ENCODE peak calls at places on chromosomes 1 and 21, in five cellular contexts. P is right lobe of liver, Z is mesothelial cell of epicardium, L is WTC11, F is B cell. Q is an unnamed sample.

GRCh38 chr1:158283965-158284364 is 5.8 kb upstream of the CD1C start:
- DNase-seq in P (no peak), Z (no peak), L (no peak), F (no peak), Q (peak)

GRCh38 chr1:77757616-77758015 is 2.0 kb downstream of the USP33 start:
- DNase-seq in P (no peak), Z (no peak), L (no peak), F (no peak), Q (no peak)

GRCh38 chr21:35231115-35231514 is 182.0 kb upstream of the RUNX1 start:
- DNase-seq in P (no peak), Z (no peak), L (no peak), F (no peak), Q (no peak)

GRCh38 chr1:229253170-229253974 is 17.5 kb upstream of the RAB4A start:
- DNase-seq in P (no peak), Z (no peak), L (no peak), F (no peak), Q (no peak)

GRCh38 chr1:13583964-13584791 is 546 bp downstream of the PDPN start:
- DNase-seq in P (no peak), Z (peak), L (peak), F (no peak), Q (no peak)

GRCh38 chr1:200979574-200980451 is 43.7 kb downstream of the KIF21B start:
- DNase-seq in P (no peak), Z (no peak), L (peak), F (peak), Q (no peak)

GRCh38 chr1:30816211-30817082 is 58.9 kb upstream of the LAPTM5 start:
- DNase-seq in P (no peak), Z (no peak), L (peak), F (no peak), Q (no peak)

GRCh38 chr1:13699936-13700520 is at the start of gene PRDM2:
- DNase-seq in P (peak), Z (peak), L (peak), F (peak), Q (peak)

GRCh38 chr1:53581476-53581875 is 122.3 kb downstream of the DMRTB1 start:
- DNase-seq in P (no peak), Z (no peak), L (no peak), F (no peak), Q (peak)

GRCh38 chr1:17914987-17915386 is 159.9 kb downstream of the ACTL8 start:
- DNase-seq in P (no peak), Z (no peak), L (no peak), F (no peak), Q (no peak)

GRCh38 chr1:16451868-16452528 is 11.5 kb downstream of the NECAP2 start:
- DNase-seq in P (no peak), Z (no peak), L (no peak), F (no peak), Q (no peak)

GRCh38 chr1:161215079-161215478 is at the start of gene FCER1G:
- DNase-seq in P (no peak), Z (no peak), L (no peak), F (no peak), Q (peak)

GRCh38 chr1:162912061-162912667 is 51.2 kb upstream of the CCDC190 start:
- DNase-seq in P (no peak), Z (no peak), L (no peak), F (no peak), Q (no peak)

GRCh38 chr1:201468844-201469644 is at the start of gene PHLDA3:
- DNase-seq in P (no peak), Z (peak), L (peak), F (peak), Q (no peak)

GRCh38 chr1:57133686-57134085 is 167.9 kb upstream of the C8B start:
- DNase-seq in P (no peak), Z (no peak), L (no peak), F (no peak), Q (no peak)

GRCh38 chr21:46065215-46065992 is 32.5 kb upstream of the COL6A2 start:
- DNase-seq in P (peak), Z (peak), L (no peak), F (no peak), Q (no peak)

GRCh38 chr1:5497471-5497870 is 494.8 kb downstream of the NPHP4 start:
- DNase-seq in P (no peak), Z (peak), L (no peak), F (no peak), Q (no peak)

GRCh38 chr1:73623946-73624345 is 574.0 kb downstream of the LRRIQ3 start:
- DNase-seq in P (no peak), Z (no peak), L (no peak), F (no peak), Q (no peak)

GRCh38 chr1:37549341-37549740 is 4.8 kb downstream of the SNIP1 start:
- DNase-seq in P (no peak), Z (no peak), L (no peak), F (no peak), Q (no peak)

GRCh38 chr1:65141394-65141793 is 6.6 kb upstream of the AK4 start:
- DNase-seq in P (no peak), Z (no peak), L (no peak), F (no peak), Q (no peak)

GRCh38 chr1:35707253-35708178 is 11.2 kb downstream of the C1orf216 start:
- DNase-seq in P (no peak), Z (peak), L (peak), F (peak), Q (no peak)

GRCh38 chr1:173798078-173798477 is 26.4 kb upstream of the DARS2 start:
- DNase-seq in P (no peak), Z (no peak), L (no peak), F (no peak), Q (no peak)

GRCh38 chr1:33329600-33330305 is 8.9 kb upstream of the A3GALT2 start:
- DNase-seq in P (no peak), Z (no peak), L (no peak), F (no peak), Q (no peak)

GRCh38 chr1:33330376-33330890 is 9.5 kb upstream of the A3GALT2 start:
- DNase-seq in P (no peak), Z (no peak), L (no peak), F (no peak), Q (no peak)

GRCh38 chr1:33327587-33328325 is 6.9 kb upstream of the A3GALT2 start:
- DNase-seq in P (peak), Z (no peak), L (no peak), F (no peak), Q (no peak)

GRCh38 chr1:33326690-33327300 is 5.9 kb upstream of the A3GALT2 start:
- DNase-seq in P (no peak), Z (no peak), L (no peak), F (no peak), Q (no peak)

GRCh38 chr1:33328817-33329216 is 7.9 kb upstream of the A3GALT2 start:
- DNase-seq in P (no peak), Z (no peak), L (no peak), F (no peak), Q (no peak)
- TF ChIP-seq CTCF in P (no peak), Z (no peak), L (no peak), F (no peak), Q (no peak)

GRCh38 chr1:232981161-232981560 is 30.8 kb downstream of the NTPCR start:
- DNase-seq in P (no peak), Z (no peak), L (no peak), F (no peak), Q (no peak)
- TF ChIP-seq CTCF in P (no peak), Z (no peak), L (no peak), F (no peak), Q (no peak)

GRCh38 chr1:28581531-28582247 is 10.4 kb upstream of the RAB42 start:
- DNase-seq in P (peak), Z (peak), L (peak), F (peak), Q (peak)
- TF ChIP-seq CTCF in P (no peak), Z (no peak), L (no peak), F (peak), Q (no peak)

GRCh38 chr21:25700741-25701140 is 34.0 kb downstream of the ATP5PF start:
- DNase-seq in P (no peak), Z (no peak), L (no peak), F (no peak), Q (no peak)
- TF ChIP-seq CTCF in P (no peak), Z (no peak), L (no peak), F (no peak), Q (no peak)

DNA sequence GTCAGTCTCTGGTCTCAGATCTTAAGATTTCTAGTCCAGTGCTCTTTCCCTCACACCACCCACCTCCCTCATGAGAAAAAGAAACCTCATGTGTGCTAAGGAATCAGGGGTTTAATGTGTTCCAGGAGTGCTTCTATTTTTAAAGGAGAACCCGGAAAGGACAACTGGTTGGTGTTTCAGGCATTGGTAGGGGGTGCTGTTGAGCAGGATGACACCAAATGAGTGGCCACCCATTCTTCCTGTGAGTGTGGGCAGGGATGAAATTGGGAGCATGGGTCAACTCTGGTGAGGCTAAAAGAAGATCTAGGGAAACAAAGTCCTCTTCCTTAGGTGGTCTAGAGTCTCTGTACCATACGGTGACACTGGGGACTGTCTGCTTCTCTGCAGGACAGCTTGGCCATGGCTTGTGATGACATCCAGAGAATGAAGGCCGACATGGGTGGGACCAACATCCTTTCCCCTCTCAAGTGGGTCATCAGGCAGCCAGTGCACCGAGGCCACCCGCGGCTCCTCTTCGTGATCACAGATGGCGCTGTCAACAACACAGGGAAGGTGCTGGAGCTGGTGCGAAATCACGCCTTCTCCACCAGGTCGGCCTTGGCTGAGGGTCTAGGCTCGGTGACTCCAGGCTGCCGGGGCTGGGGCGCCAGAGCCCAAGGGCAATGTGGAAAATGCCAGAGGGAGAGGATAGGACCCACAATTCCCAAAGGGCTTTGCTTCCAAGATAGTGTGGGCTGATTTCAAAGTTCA is 39.3 kb downstream of the VWA5B1 start:
- DNase-seq in P (no peak), Z (no peak), L (peak), F (no peak), Q (no peak)
- TF ChIP-seq CTCF in P (no peak), Z (no peak), L (no peak), F (no peak), Q (no peak)

GRCh38 chr1:219993554-219994433 is 52.5 kb downstream of the EPRS1 start:
- DNase-seq in P (no peak), Z (no peak), L (no peak), F (no peak), Q (no peak)

GRCh38 chr1:219988387-219988786 is 57.9 kb downstream of the EPRS1 start:
- DNase-seq in P (no peak), Z (no peak), L (no peak), F (peak), Q (no peak)

GRCh38 chr1:219988818-219989217 is 57.5 kb downstream of the EPRS1 start:
- DNase-seq in P (no peak), Z (no peak), L (no peak), F (no peak), Q (no peak)

GRCh38 chr1:219991511-219991810 is 54.8 kb downstream of the EPRS1 start:
- DNase-seq in P (no peak), Z (no peak), L (no peak), F (no peak), Q (no peak)

DNA sequence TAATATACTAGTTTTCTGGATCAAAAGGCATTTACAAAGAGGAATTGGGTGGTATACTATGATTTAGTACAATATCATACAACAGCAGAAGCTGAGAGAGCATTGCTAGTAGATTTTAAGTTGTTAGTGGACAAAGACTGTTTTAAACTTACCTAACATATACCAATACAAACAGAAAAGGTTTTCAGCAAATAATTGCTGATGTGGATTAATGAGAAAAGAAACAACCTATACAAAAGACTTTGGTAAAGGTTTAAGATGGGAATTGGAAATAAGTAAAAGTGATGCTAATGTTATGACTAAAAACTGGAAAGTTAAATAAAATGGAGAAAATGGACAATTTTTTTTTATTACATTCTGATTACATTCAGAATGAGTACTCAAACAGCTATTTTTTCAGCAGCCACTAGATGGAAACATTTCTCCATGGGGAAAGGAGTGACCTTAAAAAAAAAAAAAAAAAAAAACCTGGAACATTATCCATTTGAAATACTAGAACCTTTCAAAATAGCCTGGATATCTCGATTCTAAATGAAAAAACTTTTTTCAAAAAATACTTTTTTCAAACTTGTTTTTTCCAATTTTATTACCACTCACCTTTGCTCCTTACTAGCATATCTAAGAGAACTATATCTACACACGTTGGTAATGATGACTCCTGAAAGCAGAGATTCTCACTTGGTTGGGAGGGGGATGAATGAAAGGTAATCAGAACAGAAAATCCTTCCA is 55.4 kb downstream of the EPRS1 start:
- DNase-seq in P (no peak), Z (no peak), L (no peak), F (no peak), Q (no peak)
- TF ChIP-seq CTCF in P (peak), Z (peak), L (peak), F (peak), Q (peak)

DNA sequence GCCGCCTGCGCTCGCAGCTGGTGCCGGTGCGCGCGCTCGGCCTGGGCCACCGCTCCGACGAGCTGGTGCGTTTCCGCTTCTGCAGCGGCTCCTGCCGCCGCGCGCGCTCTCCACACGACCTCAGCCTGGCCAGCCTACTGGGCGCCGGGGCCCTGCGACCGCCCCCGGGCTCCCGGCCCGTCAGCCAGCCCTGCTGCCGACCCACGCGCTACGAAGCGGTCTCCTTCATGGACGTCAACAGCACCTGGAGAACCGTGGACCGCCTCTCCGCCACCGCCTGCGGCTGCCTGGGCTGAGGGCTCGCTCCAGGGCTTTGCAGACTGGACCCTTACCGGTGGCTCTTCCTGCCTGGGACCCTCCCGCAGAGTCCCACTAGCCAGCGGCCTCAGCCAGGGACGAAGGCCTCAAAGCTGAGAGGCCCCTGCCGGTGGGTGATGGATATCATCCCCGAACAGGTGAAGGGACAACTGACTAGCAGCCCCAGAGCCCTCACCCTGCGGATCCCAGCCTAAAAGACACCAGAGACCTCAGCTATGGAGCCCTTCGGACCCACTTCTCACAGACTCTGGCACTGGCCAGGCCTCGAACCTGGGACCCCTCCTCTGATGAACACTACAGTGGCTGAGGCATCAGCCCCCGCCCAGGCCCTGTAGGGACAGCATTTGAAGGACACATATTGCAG is 3.0 kb downstream of the ARTN start:
- DNase-seq in P (no peak), Z (no peak), L (peak), F (peak), Q (no peak)
- TF ChIP-seq CTCF in P (peak), Z (peak), L (peak), F (peak), Q (no peak)

GRCh38 chr1:216961516-216961915 is 238.3 kb upstream of the ESRRG start:
- DNase-seq in P (no peak), Z (no peak), L (no peak), F (no peak), Q (no peak)
- TF ChIP-seq CTCF in P (no peak), Z (no peak), L (no peak), F (no peak), Q (no peak)

DNA sequence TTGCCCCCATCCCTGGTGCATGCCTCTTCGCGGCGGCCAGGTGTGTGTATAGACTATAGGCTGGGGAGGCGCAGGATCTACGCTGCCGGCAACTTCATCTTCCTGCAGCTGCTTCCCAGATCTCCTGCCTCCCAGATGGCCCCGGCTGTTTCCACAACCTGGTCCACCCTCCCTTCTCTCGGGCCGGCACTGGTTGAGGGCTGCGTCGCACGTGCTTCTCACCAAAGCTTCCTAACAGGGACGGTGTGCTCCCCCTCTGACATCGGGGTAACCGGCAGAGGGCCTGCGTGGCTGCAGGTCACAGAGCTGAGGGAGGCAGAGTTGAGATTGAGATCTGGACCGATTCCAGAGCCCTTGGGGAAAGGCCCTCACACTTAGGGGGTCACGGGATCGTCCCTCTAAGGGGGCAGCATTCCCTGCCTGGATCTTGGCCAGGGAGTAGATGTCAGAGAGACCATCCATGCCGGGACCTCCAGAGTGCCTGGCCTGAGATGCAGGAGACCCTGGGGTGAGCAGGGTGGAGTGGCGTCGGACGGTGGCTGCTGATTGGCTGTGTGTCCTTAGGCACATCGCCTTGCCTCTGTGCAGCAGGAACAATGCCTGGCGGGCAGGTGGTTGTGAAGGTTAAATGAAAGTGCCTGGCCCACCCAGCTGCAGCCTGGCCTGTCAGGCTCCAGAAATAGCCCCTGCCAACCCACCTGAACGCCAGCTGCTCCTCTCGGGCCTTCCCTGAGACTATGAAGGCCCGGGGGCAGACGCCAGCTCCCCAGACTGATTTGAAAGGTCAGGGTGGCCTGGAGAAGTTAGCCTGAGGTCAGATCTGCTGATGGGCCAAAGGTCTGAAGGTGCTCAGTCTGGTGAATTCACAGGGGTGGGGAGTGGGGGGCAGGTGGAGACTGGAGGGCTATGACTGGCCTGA is 6.1 kb upstream of the MASP2 start:
- DNase-seq in P (no peak), Z (no peak), L (no peak), F (peak), Q (no peak)
- TF ChIP-seq CTCF in P (no peak), Z (no peak), L (no peak), F (no peak), Q (no peak)

Q was measured in CD14-positive monocyte.